ENCODE peak calls at places on chromosomes 12 and 14, in six cellular contexts. X is GM23338, L is osteocyte, M is progenitor cell of endocrine pancreas, P is spleen, K is NB4. Y is an unnamed sample.

GRCh38 chr12:121400332-121401139 is 618 bp downstream of the RNF34 start:
- DNase-seq in X (peak; percentile 66), L (peak; percentile 85), M (no peak), P (peak; percentile 90), K (peak; percentile 69), Y (peak; percentile 25)

GRCh38 chr14:85978851-85979250 is 448.9 kb downstream of the FLRT2 start:
- DNase-seq in X (no peak), L (no peak), M (no peak), P (no peak), K (no peak), Y (no peak)

GRCh38 chr14:30958555-30959407 is 66.7 kb upstream of the AP4S1 start:
- DNase-seq in X (no peak), L (no peak), M (no peak), P (no peak), K (no peak), Y (no peak)

GRCh38 chr14:84826349-84826748 is 703.6 kb upstream of the FLRT2 start:
- DNase-seq in X (no peak), L (no peak), M (no peak), P (no peak), K (no peak), Y (no peak)

GRCh38 chr12:32089156-32089950 is 17.3 kb upstream of the BICD1 start:
- DNase-seq in X (no peak), L (no peak), M (no peak), P (no peak), K (peak; percentile 85), Y (no peak)

GRCh38 chr12:96378319-96378718 is 21.9 kb downstream of the CDK17 start:
- DNase-seq in X (no peak), L (no peak), M (no peak), P (no peak), K (no peak), Y (no peak)

GRCh38 chr14:50362791-50363733 is 33.6 kb downstream of the CDKL1 start:
- DNase-seq in X (no peak), L (peak; percentile 64), M (no peak), P (peak; percentile 74), K (no peak), Y (no peak)

GRCh38 chr14:89702151-89702936 is 252.2 kb downstream of the EFCAB11 start:
- DNase-seq in X (no peak), L (no peak), M (no peak), P (no peak), K (no peak), Y (no peak)

GRCh38 chr12:29283969-29284368 is 97.0 kb downstream of the ERGIC2 start:
- DNase-seq in X (no peak), L (no peak), M (no peak), P (no peak), K (no peak), Y (no peak)

GRCh38 chr12:29275834-29276233 is 105.1 kb downstream of the ERGIC2 start:
- DNase-seq in X (no peak), L (no peak), M (no peak), P (no peak), K (no peak), Y (no peak)

GRCh38 chr12:29282452-29282851 is 98.5 kb downstream of the ERGIC2 start:
- DNase-seq in X (no peak), L (no peak), M (no peak), P (no peak), K (peak; percentile 36), Y (no peak)

GRCh38 chr12:29273178-29273843 is 107.7 kb downstream of the ERGIC2 start:
- DNase-seq in X (peak; percentile 6), L (no peak), M (no peak), P (no peak), K (no peak), Y (no peak)

GRCh38 chr12:29278673-29279420 is 102.1 kb downstream of the ERGIC2 start:
- DNase-seq in X (no peak), L (no peak), M (no peak), P (no peak), K (no peak), Y (no peak)
- TF ChIP-seq CTCF in X (no peak), L (no peak), M (no peak), P (no peak), K (no peak), Y (no peak)

DNA sequence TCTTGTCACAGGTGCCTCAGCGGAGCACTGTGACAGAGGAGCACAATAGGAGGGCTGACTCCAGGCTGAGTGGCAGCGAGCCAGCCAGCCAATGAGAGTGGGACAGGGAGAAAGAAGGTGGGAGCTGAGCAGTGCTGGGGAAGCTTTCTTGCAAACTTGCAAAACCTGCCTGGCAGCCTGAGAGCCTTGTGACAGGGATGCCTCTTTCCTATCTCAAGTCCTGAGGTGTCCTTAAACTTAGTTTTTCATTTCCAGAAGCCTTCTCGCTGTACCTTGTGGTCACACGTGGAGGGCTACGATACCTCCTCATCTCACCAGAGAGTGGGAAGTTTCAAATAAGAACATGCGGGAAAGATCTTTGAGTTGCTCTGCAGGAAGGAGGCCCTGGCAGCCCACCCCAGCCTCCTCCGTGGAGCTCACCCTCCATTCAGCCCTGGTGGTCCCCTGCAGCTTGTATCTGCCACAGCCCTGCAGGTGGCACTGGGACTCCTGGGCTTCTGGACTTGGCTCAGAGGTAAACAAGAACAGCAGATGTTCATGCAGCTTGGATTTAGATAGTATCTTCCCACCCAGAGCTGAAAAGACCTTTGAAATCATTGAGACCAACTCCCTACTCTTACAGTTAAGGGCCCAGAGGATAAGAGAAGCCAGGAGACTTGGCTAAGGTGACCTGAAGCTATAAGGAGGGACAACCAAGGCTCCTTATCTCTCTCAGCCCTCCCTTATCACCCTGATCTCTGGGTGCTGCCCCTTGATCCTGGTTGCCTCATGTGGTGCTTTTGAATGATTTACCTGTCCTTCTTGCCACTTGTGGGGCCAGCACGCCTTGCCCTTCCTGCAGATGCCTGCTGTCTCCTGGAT is 153.5 kb upstream of the MAX start:
- DNase-seq in X (peak; percentile 94), L (no peak), M (peak; percentile 32), P (no peak), K (no peak), Y (no peak)
- TF ChIP-seq CTCF in X (no peak), L (no peak), M (peak; percentile 17), P (no peak), K (no peak), Y (no peak)

DNA sequence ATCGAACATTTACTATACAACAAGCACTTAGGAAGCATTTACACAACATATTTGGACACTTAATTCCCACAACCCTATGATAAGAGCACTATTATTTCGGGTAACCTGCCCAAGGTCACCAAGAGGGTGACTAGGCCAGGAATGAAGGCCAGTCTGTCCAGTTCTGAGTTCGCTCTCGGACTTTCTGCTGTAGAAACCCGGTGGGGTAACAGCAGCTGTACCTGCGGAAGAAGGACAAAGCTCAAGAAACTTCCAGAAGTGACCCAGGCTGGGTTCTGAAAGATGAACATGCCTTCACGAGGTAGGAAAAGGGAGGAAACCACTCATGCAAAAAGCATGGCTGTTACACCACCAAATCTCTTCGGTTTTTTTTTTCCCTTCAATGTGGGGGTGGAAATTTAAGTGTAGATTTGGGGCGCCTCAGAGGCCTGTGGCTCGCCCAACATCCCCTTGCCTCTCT is 10.8 kb downstream of the PLA2G1B start:
- DNase-seq in X (no peak), L (no peak), M (no peak), P (peak; percentile 17), K (no peak), Y (no peak)
- TF ChIP-seq CTCF in X (no peak), L (no peak), M (no peak), P (no peak), K (no peak), Y (no peak)

GRCh38 chr12:57153420-57153997 is 6.1 kb upstream of the LRP1-AS start:
- DNase-seq in X (no peak), L (no peak), M (no peak), P (no peak), K (no peak), Y (no peak)

GRCh38 chr12:57152408-57153038 is 5.1 kb upstream of the LRP1-AS start:
- DNase-seq in X (no peak), L (no peak), M (no peak), P (no peak), K (no peak), Y (no peak)

GRCh38 chr12:57151741-57152407 is 4.5 kb upstream of the LRP1-AS start:
- DNase-seq in X (no peak), L (peak; percentile 94), M (no peak), P (no peak), K (no peak), Y (no peak)

GRCh38 chr12:57154804-57155434 is 7.5 kb upstream of the LRP1-AS start:
- DNase-seq in X (no peak), L (no peak), M (no peak), P (no peak), K (peak; percentile 31), Y (no peak)

GRCh38 chr12:57154076-57154475 is 6.7 kb upstream of the LRP1-AS start:
- DNase-seq in X (no peak), L (no peak), M (no peak), P (no peak), K (no peak), Y (no peak)
- TF ChIP-seq CTCF in X (no peak), L (no peak), M (no peak), P (no peak), K (no peak), Y (no peak)

DNA sequence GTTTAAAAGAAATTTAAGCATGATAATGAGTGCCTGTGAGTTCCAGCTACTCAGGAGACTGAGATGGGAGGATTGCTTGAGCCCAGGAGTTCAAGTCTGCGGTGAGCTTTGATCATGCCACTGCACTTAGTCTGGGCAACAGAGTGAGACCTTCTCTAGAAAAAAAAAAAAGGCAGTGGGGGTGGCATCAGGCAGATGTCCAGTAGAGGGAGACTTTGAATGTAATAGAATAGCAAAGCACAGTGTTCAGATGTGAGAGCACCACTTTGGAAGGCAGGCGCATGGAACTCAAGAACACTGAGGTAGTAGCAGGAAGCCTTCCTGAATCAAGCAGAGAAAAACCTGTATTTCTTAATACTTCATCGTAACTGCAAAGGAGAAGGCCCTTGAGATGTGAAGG is 394.5 kb upstream of the GARIN6 start:
- DNase-seq in X (peak; percentile 17), L (no peak), M (no peak), P (no peak), K (peak; percentile 10), Y (no peak)
- TF ChIP-seq CTCF in X (peak; percentile 32), L (no peak), M (peak; percentile 37), P (no peak), K (no peak), Y (peak; percentile 40)

Y was measured in neural crest cell.